ENCODE peak calls at places on chromosome 10, in five cellular contexts. A, T, Z, M and C are unnamed samples.

GRCh38 chr10:131617113-131617877 is 283.5 kb upstream of the PPP2R2D start:
- DNase-seq in A (no peak), T (no peak), Z (no peak), M (no peak), C (no peak)

GRCh38 chr10:83122336-83122735 is 1017.0 kb upstream of the GHITM start:
- DNase-seq in A (no peak), T (no peak), Z (no peak), M (no peak), C (no peak)

GRCh38 chr10:119652361-119652760 is 1.2 kb downstream of the BAG3 start:
- DNase-seq in A (peak), T (peak), Z (no peak), M (peak), C (no peak)

GRCh38 chr10:132395704-132396494 is 1.1 kb upstream of the PWWP2B start:
- DNase-seq in A (no peak), T (no peak), Z (no peak), M (peak), C (no peak)

GRCh38 chr10:122461367-122461728 is at the start of gene HTRA1:
- DNase-seq in A (peak), T (peak), Z (no peak), M (no peak), C (no peak)

GRCh38 chr10:93916257-93917063 is 22.7 kb downstream of the SLC35G1 start:
- DNase-seq in A (peak), T (peak), Z (no peak), M (no peak), C (peak)

GRCh38 chr10:117226813-117227451 is 14.0 kb upstream of the SLC18A2 start:
- DNase-seq in A (peak), T (peak), Z (no peak), M (peak), C (no peak)

GRCh38 chr10:129950651-129951050 is 13.4 kb downstream of the EBF3 start:
- DNase-seq in A (no peak), T (no peak), Z (no peak), M (no peak), C (no peak)

GRCh38 chr10:59847326-59847725 is 59.0 kb downstream of the CCDC6 start:
- DNase-seq in A (no peak), T (no peak), Z (no peak), M (no peak), C (no peak)

GRCh38 chr10:59997807-59998525 is 91.6 kb upstream of the CCDC6 start:
- DNase-seq in A (no peak), T (peak), Z (no peak), M (no peak), C (no peak)

GRCh38 chr10:132189810-132190422 is 3.2 kb downstream of the DPYSL4 start:
- DNase-seq in A (no peak), T (no peak), Z (no peak), M (no peak), C (no peak)

GRCh38 chr10:119061926-119062325 is 18.7 kb downstream of the EIF3A start:
- DNase-seq in A (no peak), T (no peak), Z (no peak), M (no peak), C (no peak)

GRCh38 chr10:131899695-131900349 is 986 bp upstream of the PPP2R2D start:
- DNase-seq in A (peak), T (no peak), Z (no peak), M (peak), C (no peak)

GRCh38 chr10:2926918-2927660 is 140.3 kb upstream of the PFKP start:
- DNase-seq in A (no peak), T (no peak), Z (no peak), M (no peak), C (no peak)

GRCh38 chr10:83214178-83214577 is 925.1 kb upstream of the GHITM start:
- DNase-seq in A (no peak), T (no peak), Z (no peak), M (no peak), C (no peak)